ENCODE peak calls at places on chromosomes 3 and 15, in five cellular contexts. T, K, M, L and C are unnamed samples.

GRCh38 chr3:84961492-84962255 is 2.9 kb downstream of the CADM2 start:
- DNase-seq in M (peak), K (no peak), T (no peak), L (no peak), C (no peak)

GRCh38 chr3:129345971-129346370 is 67.3 kb downstream of the HMCES start:
- DNase-seq in M (no peak), T (no peak), K (no peak), L (peak), C (no peak)

GRCh38 chr3:142019794-142020320 is 129.5 kb downstream of the TFDP2 start:
- DNase-seq in K (no peak), L (no peak), M (no peak), T (no peak), C (no peak)

GRCh38 chr15:101038327-101039003 is 119.3 kb downstream of the LRRK1 start:
- DNase-seq in L (no peak), M (no peak), T (no peak), K (no peak), C (peak)

GRCh38 chr15:51625236-51625635 is 2.7 kb upstream of the DMXL2 start:
- DNase-seq in T (no peak), L (no peak), M (no peak), K (no peak), C (no peak)

GRCh38 chr3:146269271-146269670 is 18.4 kb upstream of the PLSCR4 start:
- DNase-seq in L (no peak), K (no peak), T (no peak), M (no peak), C (no peak)

GRCh38 chr3:126941721-126942270 is 41.1 kb upstream of the PLXNA1 start:
- DNase-seq in T (no peak), M (peak), L (no peak), K (no peak), C (no peak)

GRCh38 chr3:16060358-16060852 is 114.1 kb upstream of the GALNT15 start:
- DNase-seq in K (no peak), M (no peak), L (no peak), T (no peak), C (peak)

GRCh38 chr3:124281453-124282316 is 289.8 kb upstream of the ROPN1 start:
- DNase-seq in L (peak), T (no peak), M (no peak), K (no peak), C (no peak)

GRCh38 chr3:40313975-40314860 is 4.7 kb downstream of the EIF1B start:
- DNase-seq in K (no peak), T (no peak), M (no peak), L (peak), C (no peak)

GRCh38 chr3:158313344-158313927 is 203.5 kb downstream of the RSRC1 start:
- DNase-seq in M (no peak), L (no peak), T (no peak), K (no peak), C (no peak)

GRCh38 chr3:109442531-109442930 is 105.2 kb upstream of the DPPA4 start:
- DNase-seq in L (no peak), K (no peak), M (no peak), T (no peak), C (no peak)

GRCh38 chr15:77226652-77227051 is 155.7 kb upstream of the TSPAN3 start:
- DNase-seq in T (no peak), L (no peak), K (no peak), M (no peak), C (no peak)

GRCh38 chr3:51163051-51163450 is 222.0 kb upstream of the MANF start:
- DNase-seq in M (no peak), T (no peak), K (no peak), L (no peak), C (no peak)

GRCh38 chr3:129429080-129429451 is 630 bp upstream of the EFCAB12 start:
- DNase-seq in M (no peak), K (no peak), L (no peak), T (no peak), C (no peak)

GRCh38 chr3:57073628-57074027 is 13.2 kb downstream of the SPATA12 start:
- DNase-seq in M (no peak), L (no peak), T (no peak), K (no peak), C (no peak)